ENCODE peak calls at places on chromosomes 4 and X, in ten cellular contexts. R, Y, F, O, G, J, S, N, H and Q are unnamed samples.

GRCh38 chr4:86055898-86056297 is 304.0 kb downstream of the MAPK10 start:
- DNase-seq in Y (no peak), S (no peak), H (no peak), O (peak; percentile 7), G (no peak), J (no peak), R (no peak), F (no peak), N (no peak), Q (no peak)

GRCh38 chr4:88939697-88940096 is 117.3 kb downstream of the FAM13A start:
- DNase-seq in R (no peak), G (no peak), F (no peak), Y (peak; percentile 64), N (no peak), H (no peak), J (no peak), O (no peak), S (no peak), Q (no peak)

GRCh38 chrX:152177052-152177451 is 38.7 kb upstream of the MAGEA10 start:
- DNase-seq in F (no peak), O (no peak), N (no peak), S (no peak), H (no peak), Y (no peak), R (no peak), G (no peak), J (no peak), Q (no peak)

GRCh38 chrX:17414839-17415238 is 39.8 kb downstream of the NHS start:
- DNase-seq in J (no peak), Y (no peak), S (no peak), R (peak; percentile 42), N (peak; percentile 3), F (no peak), H (peak; percentile 82), G (peak; percentile 60), O (no peak), Q (no peak)

GRCh38 chr4:156660470-156660869 is 311.1 kb downstream of the PDGFC start:
- DNase-seq in N (no peak), Y (no peak), F (no peak), O (no peak), J (no peak), R (no peak), G (no peak), H (no peak), S (no peak), Q (no peak)

GRCh38 chrX:43703211-43703791 is 47.2 kb downstream of the MAOA start:
- DNase-seq in O (no peak), S (no peak), G (no peak), F (peak; percentile 73), R (no peak), J (no peak), H (no peak), N (no peak), Y (peak; percentile 51), Q (no peak)

GRCh38 chrX:109475174-109475891 is 6.6 kb downstream of the GUCY2F start:
- DNase-seq in F (peak; percentile 14), O (peak; percentile 27), G (no peak), R (peak; percentile 92), Y (peak; percentile 53), J (no peak), H (peak; percentile 58), N (peak; percentile 14), S (no peak), Q (peak; percentile 0)

GRCh38 chr4:52751349-52751911 is at the start of gene ERVMER34-1:
- DNase-seq in F (no peak), H (peak; percentile 83), O (peak; percentile 87), Y (peak; percentile 10), N (peak; percentile 56), R (peak; percentile 95), S (peak; percentile 84), J (no peak), G (no peak), Q (no peak)

GRCh38 chrX:148854351-148854750 is 353.9 kb downstream of the AFF2 start:
- DNase-seq in R (no peak), G (no peak), F (no peak), Y (peak; percentile 31), N (no peak), O (peak; percentile 45), S (no peak), H (no peak), J (no peak), Q (no peak)

GRCh38 chr4:139961344-139961948 is 192.5 kb downstream of the MAML3 start:
- DNase-seq in J (no peak), H (no peak), G (no peak), F (peak; percentile 56), N (no peak), Y (no peak), S (no peak), R (no peak), O (no peak), Q (no peak)

GRCh38 chr4:169807934-169808333 is 50.2 kb upstream of the HPF1 start:
- DNase-seq in N (no peak), J (no peak), O (no peak), S (no peak), Y (no peak), G (no peak), R (no peak), F (no peak), H (no peak), Q (no peak)

GRCh38 chrX:46737041-46737440 is 21.9 kb downstream of the SLC9A7 start:
- DNase-seq in S (no peak), R (no peak), O (no peak), J (no peak), Y (no peak), N (no peak), F (no peak), G (no peak), H (no peak), Q (no peak)

GRCh38 chr4:112348488-112349158 is 51.5 kb downstream of the ALPK1 start:
- DNase-seq in N (peak; percentile 84), S (peak; percentile 79), O (peak; percentile 76), J (peak; percentile 14), H (peak; percentile 91), G (peak; percentile 69), F (peak; percentile 24), Y (peak; percentile 68), R (peak; percentile 85), Q (peak; percentile 11)

GRCh38 chrX:153449306-153450113 is 3.7 kb upstream of the TREX2 start:
- DNase-seq in O (no peak), G (no peak), H (no peak), S (no peak), J (no peak), F (no peak), R (no peak), Y (no peak), N (no peak), Q (no peak)

GRCh38 chrX:49059209-49060191 is 701 bp downstream of the CCDC120 start:
- DNase-seq in G (no peak), H (no peak), R (no peak), O (no peak), J (no peak), N (no peak), F (no peak), Y (no peak), S (no peak), Q (no peak)

GRCh38 chr4:105060628-105061027 is 86.0 kb upstream of the TET2 start:
- DNase-seq in O (peak; percentile 61), Y (no peak), F (peak; percentile 41), N (no peak), J (no peak), S (no peak), H (no peak), G (no peak), R (no peak), Q (no peak)

GRCh38 chrX:120301960-120302359 is 9.3 kb downstream of the TMEM255A start:
- DNase-seq in Y (no peak), R (no peak), F (no peak), H (no peak), G (no peak), N (no peak), J (no peak), S (no peak), O (no peak), Q (no peak)

GRCh38 chr4:158446106-158446505 is 75.6 kb upstream of the RXFP1 start:
- DNase-seq in O (peak; percentile 69), N (no peak), R (no peak), F (no peak), Y (peak; percentile 14), J (no peak), S (no peak), G (no peak), H (no peak), Q (no peak)

GRCh38 chrX:42149786-42150185 is 226.4 kb upstream of the CASK start:
- DNase-seq in G (no peak), O (peak; percentile 2), N (no peak), J (no peak), H (no peak), R (no peak), S (no peak), F (no peak), Y (no peak), Q (no peak)

GRCh38 chrX:131841496-131842410 is 181.3 kb upstream of the STK26 start:
- DNase-seq in F (peak; percentile 22), G (no peak), Y (peak; percentile 45), O (peak; percentile 54), S (no peak), N (peak; percentile 11), H (peak; percentile 40), R (peak; percentile 68), J (no peak), Q (no peak)

GRCh38 chrX:96407501-96407900 is 277.1 kb upstream of the DIAPH2 start:
- DNase-seq in S (no peak), J (no peak), H (no peak), Y (peak; percentile 61), O (no peak), F (peak; percentile 14), R (no peak), N (no peak), G (no peak), Q (no peak)

GRCh38 chrX:57286507-57287251 is at the start of gene FAAH2:
- DNase-seq in N (no peak), S (no peak), F (no peak), J (no peak), Y (no peak), G (no peak), H (no peak), O (peak; percentile 86), R (peak; percentile 66), Q (no peak)
- H3K27ac ChIP-seq in N (no peak within 1 kb of the TSS), S (no peak within 1 kb of the TSS), F (no peak within 1 kb of the TSS), J (no peak within 1 kb of the TSS), Y (no peak within 1 kb of the TSS), G (no peak within 1 kb of the TSS), H (no peak within 1 kb of the TSS), O (no peak within 1 kb of the TSS), R (no peak within 1 kb of the TSS), Q (no peak within 1 kb of the TSS)

GRCh38 chr4:15918484-15919129 is 19.9 kb downstream of the FGFBP1 start:
- DNase-seq in G (no peak), H (no peak), Y (no peak), R (no peak), F (no peak), O (peak; percentile 76), S (no peak), N (no peak), J (no peak), Q (no peak)
- H3K27ac ChIP-seq in G (no peak overlapping the region), H (no peak overlapping the region), Y (no peak overlapping the region), R (no peak overlapping the region), F (no peak overlapping the region), O (peak overlapping the region; percentile 100), S (no peak overlapping the region), N (no peak overlapping the region), J (no peak overlapping the region), Q (no peak overlapping the region)

GRCh38 chrX:133640161-133641015 is 225.1 kb upstream of the GPC4 start:
- DNase-seq in N (no peak), Y (no peak), O (no peak), S (no peak), F (peak; percentile 43), J (peak; percentile 2), H (peak; percentile 17), G (no peak), R (peak; percentile 28), Q (no peak)
- H3K27ac ChIP-seq in N (no peak overlapping the region), Y (no peak overlapping the region), O (no peak overlapping the region), S (no peak overlapping the region), F (no peak overlapping the region), J (peak overlapping the region; percentile 57), H (no peak overlapping the region), G (no peak overlapping the region), R (peak overlapping the region; percentile 79), Q (no peak overlapping the region)

GRCh38 chr4:82363896-82364487 is 9.8 kb downstream of the HNRNPD start:
- DNase-seq in F (no peak), S (no peak), G (no peak), J (no peak), H (no peak), Y (no peak), N (no peak), R (no peak), O (no peak), Q (no peak)
- H3K27ac ChIP-seq in F (no peak overlapping the region), S (no peak overlapping the region), G (no peak overlapping the region), J (peak overlapping the region; percentile 4), H (no peak overlapping the region), Y (no peak overlapping the region), N (no peak overlapping the region), R (no peak overlapping the region), O (no peak overlapping the region), Q (no peak overlapping the region)